ENCODE peak calls at places on chromosomes 11 and 22, in nine cellular contexts. J is effector memory CD4-positive, alpha-beta T cell; D is astrocyte of the spinal cord; T is AG08395; Q is activated effector memory CD4-positive, alpha-beta T cell treated with anti-CD3 and anti-CD28 coated beads, Interleukin-2, amount 50 U/mL, for 16 hours; F is dermis blood vessel endothelial cell; A is effector memory CD8-positive, alpha-beta T cell; P is choroid plexus epithelial cell; Y is HFF-Myc. O is an unnamed sample.

GRCh38 chr11:92975285-92975684 is 5.8 kb downstream of the MTNR1B start:
- DNase-seq in Y (no peak), D (no peak), J (no peak), F (no peak), T (no peak), Q (no peak), A (no peak), P (no peak), O (no peak)

GRCh38 chr11:79244175-79244804 is 196.5 kb downstream of the TENM4 start:
- DNase-seq in A (no peak), D (peak), P (peak), Q (no peak), Y (peak), F (no peak), T (peak), J (no peak), O (no peak)

GRCh38 chr11:118928870-118929495 is 3.3 kb upstream of the BCL9L start:
- DNase-seq in F (peak), Y (no peak), A (no peak), P (peak), D (peak), T (peak), J (no peak), Q (peak), O (peak)

GRCh38 chr11:68962527-68963250 is 18.1 kb downstream of the MRGPRD start:
- DNase-seq in T (peak), P (no peak), Q (peak), J (peak), F (peak), D (peak), A (no peak), Y (no peak), O (no peak)

GRCh38 chr11:128299132-128299726 is 288.1 kb downstream of the ETS1 start:
- DNase-seq in Q (no peak), J (no peak), D (peak), T (peak), A (no peak), Y (no peak), F (no peak), P (peak), O (no peak)

GRCh38 chr11:35036642-35037041 is 102.3 kb upstream of the CD44 start:
- DNase-seq in F (no peak), T (no peak), J (no peak), D (no peak), A (no peak), Y (no peak), P (no peak), Q (no peak), O (no peak)

GRCh38 chr11:71097506-71098240 is 154.7 kb downstream of the SHANK2 start:
- DNase-seq in Q (no peak), J (no peak), A (no peak), Y (no peak), T (no peak), F (no peak), P (no peak), D (no peak), O (no peak)

GRCh38 chr11:78300108-78300507 is 111.4 kb downstream of the USP35 start:
- DNase-seq in P (no peak), T (no peak), Y (no peak), J (no peak), D (no peak), Q (no peak), F (no peak), A (no peak), O (no peak)

GRCh38 chr22:46672731-46673130 is 52.5 kb downstream of the GRAMD4 start:
- DNase-seq in A (no peak), J (no peak), Y (no peak), D (no peak), Q (no peak), F (no peak), T (peak), P (no peak), O (no peak)

GRCh38 chr11:115912484-115912945 is 408.3 kb upstream of the CADM1 start:
- DNase-seq in Y (no peak), P (no peak), Q (no peak), J (no peak), A (no peak), T (no peak), D (peak), F (no peak), O (no peak)

GRCh38 chr11:111423250-111423615 is 44.2 kb upstream of the POU2AF1 start:
- DNase-seq in D (no peak), F (no peak), J (no peak), P (no peak), Y (no peak), Q (no peak), A (no peak), T (no peak), O (no peak)

GRCh38 chr11:123313261-123313660 is 116.8 kb upstream of the GRAMD1B start:
- DNase-seq in A (no peak), P (no peak), Y (no peak), D (no peak), F (no peak), Q (no peak), J (no peak), T (no peak), O (no peak)

GRCh38 chr22:27719535-27720227 is 81.9 kb downstream of the MN1 start:
- DNase-seq in A (no peak), T (peak), F (no peak), P (peak), Y (peak), Q (no peak), D (no peak), J (no peak), O (no peak)

O was measured in T-helper 17 cell.